ENCODE peak calls at places on chromosomes 3 and 15, in ten cellular contexts. X is activated gamma-delta T cell treated with Interleukin-2 at 50 U/mL for 16 hours; J is activated CD4-positive, alpha-beta T cell treated with anti-CD3 and anti-CD28 coated beads, Interleukin-2, amount 10 ng/mL, durations not matched to agents 7 days and 5 days; N is osteocyte; Z is activated CD8-positive, alpha-beta memory T cell treated with anti-CD3 and anti-CD28 coated beads for 1 hour; L is NCI-H1694 treated with DMSO at 0.1 percent for 48 hours; P is globus pallidus; R is left ventricle myocardium inferior; G is GM20000; W is OCI-LY7. K is an unnamed sample.

GRCh38 chr15:41814534-41814933 is 13.4 kb upstream of the JMJD7 start:
- DNase-seq in X (no peak), J (no peak), N (no peak), Z (no peak), L (no peak), P (no peak), R (no peak), G (no peak), W (no peak), K (no peak)

GRCh38 chr15:98164573-98164972 is 204.1 kb downstream of the ARRDC4 start:
- DNase-seq in X (no peak), J (no peak), N (no peak), Z (no peak), L (no peak), P (no peak), R (no peak), G (no peak), W (no peak), K (no peak)

GRCh38 chr3:163721596-163721995 is 1356.7 kb downstream of the SI start:
- DNase-seq in X (no peak), J (no peak), N (no peak), Z (no peak), L (no peak), P (no peak), R (no peak), G (no peak), W (no peak), K (no peak)

GRCh38 chr3:44865272-44866005 is 3.7 kb downstream of the TMEM42 start:
- DNase-seq in X (peak; percentile 16), J (peak; percentile 34), N (no peak), Z (no peak), L (no peak), P (no peak), R (no peak), G (no peak), W (peak; percentile 4), K (no peak)

GRCh38 chr3:75089831-75090230 is 475.4 kb upstream of the CNTN3 start:
- DNase-seq in X (no peak), J (no peak), N (no peak), Z (no peak), L (no peak), P (no peak), R (no peak), G (no peak), W (no peak), K (no peak)

GRCh38 chr3:159751141-159751540 is 237.5 kb upstream of the IL12A start:
- DNase-seq in X (no peak), J (no peak), N (no peak), Z (no peak), L (no peak), P (no peak), R (no peak), G (no peak), W (no peak), K (no peak)

GRCh38 chr15:88878720-88879184 is 16.6 kb downstream of the HAPLN3 start:
- DNase-seq in X (peak; percentile 18), J (peak; percentile 52), N (no peak), Z (no peak), L (peak; percentile 86), P (no peak), R (no peak), G (peak; percentile 81), W (peak; percentile 49), K (peak; percentile 71)

GRCh38 chr3:27673701-27674100 is 48.4 kb downstream of the EOMES start:
- DNase-seq in X (no peak), J (no peak), N (no peak), Z (no peak), L (no peak), P (no peak), R (no peak), G (no peak), W (no peak), K (no peak)

GRCh38 chr15:90040618-90041017 is 39.5 kb downstream of the ZNF710 start:
- DNase-seq in X (no peak), J (no peak), N (no peak), Z (no peak), L (no peak), P (no peak), R (no peak), G (no peak), W (no peak), K (peak; percentile 7)

GRCh38 chr3:66047321-66048050 is 8.8 kb upstream of the MAGI1 start:
- DNase-seq in X (no peak), J (no peak), N (no peak), Z (no peak), L (no peak), P (no peak), R (no peak), G (no peak), W (no peak), K (no peak)

GRCh38 chr3:145448436-145448835 is 712.5 kb downstream of the PLOD2 start:
- DNase-seq in X (no peak), J (no peak), N (no peak), Z (no peak), L (no peak), P (no peak), R (no peak), G (no peak), W (no peak), K (no peak)

GRCh38 chr3:67090472-67090871 is 92.4 kb downstream of the KBTBD8 start:
- DNase-seq in X (no peak), J (no peak), N (no peak), Z (no peak), L (no peak), P (no peak), R (no peak), G (no peak), W (no peak), K (no peak)

GRCh38 chr3:9398715-9399708 is 1.6 kb downstream of the SETD5 start:
- DNase-seq in X (no peak), J (no peak), N (no peak), Z (no peak), L (no peak), P (no peak), R (no peak), G (peak; percentile 48), W (peak; percentile 44), K (no peak)

GRCh38 chr3:121985841-121986240 is 36.2 kb downstream of the ILDR1 start:
- DNase-seq in X (no peak), J (no peak), N (no peak), Z (no peak), L (no peak), P (no peak), R (no peak), G (no peak), W (no peak), K (no peak)

GRCh38 chr3:108791473-108791872 is 31.1 kb upstream of the TRAT1 start:
- DNase-seq in X (no peak), J (no peak), N (no peak), Z (no peak), L (no peak), P (no peak), R (no peak), G (no peak), W (no peak), K (no peak)

GRCh38 chr3:13026534-13026933 is 46.7 kb downstream of the IQSEC1 start:
- DNase-seq in X (no peak), J (no peak), N (no peak), Z (no peak), L (no peak), P (no peak), R (no peak), G (no peak), W (no peak), K (no peak)

GRCh38 chr15:61025283-61025682 is 203.8 kb downstream of the RORA start:
- DNase-seq in X (no peak), J (no peak), N (no peak), Z (no peak), L (no peak), P (no peak), R (no peak), G (no peak), W (no peak), K (no peak)

GRCh38 chr3:29757054-29757777 is 476.3 kb downstream of the RBMS3 start:
- DNase-seq in X (no peak), J (no peak), N (no peak), Z (no peak), L (no peak), P (no peak), R (no peak), G (no peak), W (no peak), K (no peak)

GRCh38 chr3:194103475-194103874 is 32.5 kb upstream of the HES1 start:
- DNase-seq in X (peak; percentile 25), J (peak; percentile 40), N (no peak), Z (no peak), L (no peak), P (no peak), R (no peak), G (peak; percentile 52), W (peak; percentile 88), K (no peak)

GRCh38 chr15:73962409-73962808 is 29.7 kb downstream of the STOML1 start:
- DNase-seq in X (no peak), J (no peak), N (no peak), Z (no peak), L (no peak), P (no peak), R (no peak), G (no peak), W (no peak), K (no peak)

GRCh38 chr3:111667621-111668239 is 72.6 kb upstream of the ZBED2 start:
- DNase-seq in X (peak; percentile 62), J (peak; percentile 91), N (no peak), Z (peak; percentile 30), L (no peak), P (peak; percentile 67), R (peak; percentile 19), G (peak; percentile 62), W (peak; percentile 90), K (no peak)

GRCh38 chr15:47587938-47588817 is 129.1 kb upstream of the SEMA6D start:
- DNase-seq in X (no peak), J (no peak), N (no peak), Z (no peak), L (no peak), P (no peak), R (peak; percentile 23), G (no peak), W (no peak), K (no peak)

GRCh38 chr3:59641169-59641914 is 591.5 kb upstream of the CFAP20DC start:
- DNase-seq in X (no peak), J (no peak), N (no peak), Z (no peak), L (no peak), P (no peak), R (peak; percentile 29), G (no peak), W (no peak), K (peak; percentile 59)

GRCh38 chr3:172226831-172227230 is 187.5 kb downstream of the FNDC3B start:
- DNase-seq in X (no peak), J (no peak), N (no peak), Z (no peak), L (no peak), P (no peak), R (no peak), G (no peak), W (no peak), K (no peak)

GRCh38 chr3:172546628-172547214 is 23.5 kb upstream of the TNFSF10 start:
- DNase-seq in X (no peak), J (no peak), N (no peak), Z (no peak), L (no peak), P (no peak), R (no peak), G (no peak), W (no peak), K (no peak)

GRCh38 chr15:34855397-34855796 is 60.0 kb upstream of the ACTC1 start:
- DNase-seq in X (no peak), J (no peak), N (no peak), Z (no peak), L (peak; percentile 11), P (no peak), R (no peak), G (no peak), W (no peak), K (no peak)

GRCh38 chr15:101481381-101481705 is 8.2 kb downstream of the PCSK6 start:
- DNase-seq in X (no peak), J (no peak), N (no peak), Z (no peak), L (no peak), P (no peak), R (no peak), G (no peak), W (no peak), K (no peak)

GRCh38 chr3:109729111-109729510 is 391.8 kb upstream of the DPPA4 start:
- DNase-seq in X (no peak), J (no peak), N (no peak), Z (no peak), L (no peak), P (no peak), R (no peak), G (no peak), W (no peak), K (no peak)

K was measured in psoas muscle.